ENCODE peak calls at places on chromosomes 5 and 9, in ten cellular contexts. One of them, this sample, is unnamed.

GRCh38 chr5:150377964-150378694 is 20.6 kb downstream of the TCOF1 start:
- DNase-seq in colonic mucosa: no peak
- DNase-seq in AG10803: peak
- DNase-seq in fibroblast of the aortic adventitia: peak
- DNase-seq in left ventricle myocardium inferior: no peak
- DNase-seq in BJ: peak
- DNase-seq in dorsolateral prefrontal cortex: no peak
- DNase-seq in Peyer's patch: no peak
- DNase-seq in lower lobe of right lung: no peak
- DNase-seq in heart right ventricle: no peak
- DNase-seq in this sample: peak

GRCh38 chr9:101399641-101399965 is 952 bp downstream of the ZNF189 start:
- DNase-seq in colonic mucosa: no peak
- DNase-seq in AG10803: no peak
- DNase-seq in fibroblast of the aortic adventitia: no peak
- DNase-seq in left ventricle myocardium inferior: no peak
- DNase-seq in BJ: no peak
- DNase-seq in dorsolateral prefrontal cortex: no peak
- DNase-seq in Peyer's patch: no peak
- DNase-seq in lower lobe of right lung: no peak
- DNase-seq in heart right ventricle: no peak
- DNase-seq in this sample: peak

GRCh38 chr9:121896545-121896943 is 196.6 kb downstream of the TTLL11 start:
- DNase-seq in colonic mucosa: no peak
- DNase-seq in AG10803: no peak
- DNase-seq in fibroblast of the aortic adventitia: no peak
- DNase-seq in left ventricle myocardium inferior: no peak
- DNase-seq in BJ: no peak
- DNase-seq in dorsolateral prefrontal cortex: no peak
- DNase-seq in Peyer's patch: no peak
- DNase-seq in lower lobe of right lung: no peak
- DNase-seq in heart right ventricle: no peak
- DNase-seq in this sample: peak

GRCh38 chr9:16612627-16613026 is 257.8 kb downstream of the BNC2 start:
- DNase-seq in colonic mucosa: no peak
- DNase-seq in AG10803: peak
- DNase-seq in fibroblast of the aortic adventitia: no peak
- DNase-seq in left ventricle myocardium inferior: no peak
- DNase-seq in BJ: no peak
- DNase-seq in dorsolateral prefrontal cortex: no peak
- DNase-seq in Peyer's patch: no peak
- DNase-seq in lower lobe of right lung: no peak
- DNase-seq in heart right ventricle: no peak
- DNase-seq in this sample: peak

GRCh38 chr5:175746851-175747250 is 89.0 kb downstream of the HRH2 start:
- DNase-seq in colonic mucosa: no peak
- DNase-seq in AG10803: no peak
- DNase-seq in fibroblast of the aortic adventitia: no peak
- DNase-seq in left ventricle myocardium inferior: no peak
- DNase-seq in BJ: no peak
- DNase-seq in dorsolateral prefrontal cortex: no peak
- DNase-seq in Peyer's patch: no peak
- DNase-seq in lower lobe of right lung: no peak
- DNase-seq in heart right ventricle: no peak
- DNase-seq in this sample: peak

GRCh38 chr9:69829484-69829883 is 8.9 kb downstream of the CFAP95 start:
- DNase-seq in colonic mucosa: no peak
- DNase-seq in AG10803: no peak
- DNase-seq in fibroblast of the aortic adventitia: no peak
- DNase-seq in left ventricle myocardium inferior: no peak
- DNase-seq in BJ: no peak
- DNase-seq in dorsolateral prefrontal cortex: no peak
- DNase-seq in Peyer's patch: no peak
- DNase-seq in lower lobe of right lung: no peak
- DNase-seq in heart right ventricle: no peak
- DNase-seq in this sample: no peak

GRCh38 chr5:62457071-62457470 is 44.5 kb downstream of the IPO11 start:
- DNase-seq in colonic mucosa: no peak
- DNase-seq in AG10803: peak
- DNase-seq in fibroblast of the aortic adventitia: peak
- DNase-seq in left ventricle myocardium inferior: no peak
- DNase-seq in BJ: no peak
- DNase-seq in dorsolateral prefrontal cortex: no peak
- DNase-seq in Peyer's patch: no peak
- DNase-seq in lower lobe of right lung: no peak
- DNase-seq in heart right ventricle: no peak
- DNase-seq in this sample: peak

GRCh38 chr9:21551401-21551800 is 69.3 kb upstream of the IFNE start:
- DNase-seq in colonic mucosa: no peak
- DNase-seq in AG10803: no peak
- DNase-seq in fibroblast of the aortic adventitia: peak
- DNase-seq in left ventricle myocardium inferior: no peak
- DNase-seq in BJ: no peak
- DNase-seq in dorsolateral prefrontal cortex: no peak
- DNase-seq in Peyer's patch: no peak
- DNase-seq in lower lobe of right lung: no peak
- DNase-seq in heart right ventricle: no peak
- DNase-seq in this sample: no peak

GRCh38 chr5:169027456-169028118 is 273.4 kb downstream of the SLIT3 start:
- DNase-seq in colonic mucosa: no peak
- DNase-seq in AG10803: no peak
- DNase-seq in fibroblast of the aortic adventitia: no peak
- DNase-seq in left ventricle myocardium inferior: no peak
- DNase-seq in BJ: no peak
- DNase-seq in dorsolateral prefrontal cortex: no peak
- DNase-seq in Peyer's patch: no peak
- DNase-seq in lower lobe of right lung: peak
- DNase-seq in heart right ventricle: no peak
- DNase-seq in this sample: no peak

GRCh38 chr5:110734101-110734500 is 4.7 kb upstream of the SLC25A46 start:
- DNase-seq in colonic mucosa: no peak
- DNase-seq in AG10803: no peak
- DNase-seq in fibroblast of the aortic adventitia: no peak
- DNase-seq in left ventricle myocardium inferior: no peak
- DNase-seq in BJ: no peak
- DNase-seq in dorsolateral prefrontal cortex: no peak
- DNase-seq in Peyer's patch: no peak
- DNase-seq in lower lobe of right lung: no peak
- DNase-seq in heart right ventricle: no peak
- DNase-seq in this sample: no peak

DNA sequence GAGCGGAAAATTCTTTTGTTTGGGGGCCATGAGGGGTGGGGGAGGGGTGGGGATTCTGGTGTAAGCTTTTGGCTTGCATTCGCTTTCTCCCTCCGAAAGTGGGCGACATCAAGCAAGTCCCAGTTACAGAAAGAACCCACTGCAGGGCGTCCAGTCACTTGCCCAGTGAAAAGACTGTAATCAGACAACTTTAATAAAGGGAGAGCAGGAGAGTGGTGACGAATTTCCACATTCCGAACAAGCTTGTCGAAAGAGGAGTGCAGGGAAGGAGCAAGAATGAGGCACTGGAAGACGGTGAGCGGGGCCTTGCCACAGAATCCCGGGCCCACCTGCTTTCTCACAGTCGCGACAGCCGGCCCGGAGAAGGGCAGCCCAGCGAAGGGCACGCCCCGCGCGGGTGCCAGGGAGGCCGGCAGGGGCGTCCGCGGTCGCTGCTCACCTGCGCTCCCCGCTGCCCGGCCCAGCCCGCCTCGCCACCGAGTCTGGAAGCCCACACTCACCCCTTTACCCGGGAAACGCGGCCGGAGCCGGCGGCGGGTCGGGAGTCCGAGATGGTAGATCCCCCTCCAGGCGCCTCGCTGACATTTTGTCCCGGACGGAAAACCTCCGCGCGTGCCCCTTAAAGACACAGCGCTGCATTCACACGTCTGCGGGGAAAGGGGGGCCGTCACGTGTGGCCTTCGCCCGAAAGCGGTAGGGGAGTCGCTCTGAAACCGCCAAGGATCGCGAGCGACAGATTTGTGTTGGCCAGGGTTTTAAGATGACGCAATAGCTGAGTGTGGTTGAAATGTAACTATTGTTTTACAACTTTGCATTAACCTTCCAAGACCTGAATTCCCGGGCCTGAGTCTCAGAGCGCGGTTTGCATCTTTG is at the start of gene ZBED3:
- DNase-seq in colonic mucosa: peak
- DNase-seq in AG10803: peak
- DNase-seq in fibroblast of the aortic adventitia: peak
- DNase-seq in left ventricle myocardium inferior: peak
- DNase-seq in BJ: peak
- DNase-seq in dorsolateral prefrontal cortex: peak
- DNase-seq in Peyer's patch: peak
- DNase-seq in lower lobe of right lung: peak
- DNase-seq in heart right ventricle: peak
- DNase-seq in this sample: peak
- TF ChIP-seq CTCF in colonic mucosa: no peak
- TF ChIP-seq CTCF in AG10803: peak
- TF ChIP-seq CTCF in fibroblast of the aortic adventitia: peak
- TF ChIP-seq CTCF in left ventricle myocardium inferior: peak
- TF ChIP-seq CTCF in BJ: peak
- TF ChIP-seq CTCF in dorsolateral prefrontal cortex: peak
- TF ChIP-seq CTCF in Peyer's patch: peak
- TF ChIP-seq CTCF in lower lobe of right lung: no peak
- TF ChIP-seq CTCF in heart right ventricle: no peak
- TF ChIP-seq CTCF in this sample: peak

GRCh38 chr9:88076286-88077070 is 61.8 kb downstream of the SPATA31C2 start:
- DNase-seq in colonic mucosa: peak
- DNase-seq in AG10803: peak
- DNase-seq in fibroblast of the aortic adventitia: peak
- DNase-seq in left ventricle myocardium inferior: peak
- DNase-seq in BJ: no peak
- DNase-seq in dorsolateral prefrontal cortex: peak
- DNase-seq in Peyer's patch: peak
- DNase-seq in lower lobe of right lung: peak
- DNase-seq in heart right ventricle: peak
- DNase-seq in this sample: peak
- H3K4me3 ChIP-seq in colonic mucosa: peak
- H3K4me3 ChIP-seq in AG10803: peak
- H3K4me3 ChIP-seq in fibroblast of the aortic adventitia: peak
- H3K4me3 ChIP-seq in left ventricle myocardium inferior: peak
- H3K4me3 ChIP-seq in BJ: peak
- H3K4me3 ChIP-seq in dorsolateral prefrontal cortex: peak
- H3K4me3 ChIP-seq in Peyer's patch: peak
- H3K4me3 ChIP-seq in lower lobe of right lung: peak
- H3K4me3 ChIP-seq in heart right ventricle: peak
- H3K4me3 ChIP-seq in this sample: peak

GRCh38 chr5:72818866-72819534 is 2.5 kb downstream of the TNPO1 start:
- DNase-seq in colonic mucosa: peak
- DNase-seq in AG10803: peak
- DNase-seq in fibroblast of the aortic adventitia: peak
- DNase-seq in left ventricle myocardium inferior: peak
- DNase-seq in BJ: no peak
- DNase-seq in dorsolateral prefrontal cortex: peak
- DNase-seq in Peyer's patch: peak
- DNase-seq in lower lobe of right lung: peak
- DNase-seq in heart right ventricle: peak
- DNase-seq in this sample: peak

GRCh38 chr5:72817639-72818266 is 1.3 kb downstream of the TNPO1 start:
- DNase-seq in colonic mucosa: no peak
- DNase-seq in AG10803: no peak
- DNase-seq in fibroblast of the aortic adventitia: peak
- DNase-seq in left ventricle myocardium inferior: no peak
- DNase-seq in BJ: no peak
- DNase-seq in dorsolateral prefrontal cortex: no peak
- DNase-seq in Peyer's patch: no peak
- DNase-seq in lower lobe of right lung: no peak
- DNase-seq in heart right ventricle: no peak
- DNase-seq in this sample: peak

GRCh38 chr5:72816297-72817075 is at the start of gene TNPO1:
- DNase-seq in colonic mucosa: peak
- DNase-seq in AG10803: peak
- DNase-seq in fibroblast of the aortic adventitia: peak
- DNase-seq in left ventricle myocardium inferior: peak
- DNase-seq in BJ: peak
- DNase-seq in dorsolateral prefrontal cortex: peak
- DNase-seq in Peyer's patch: peak
- DNase-seq in lower lobe of right lung: peak
- DNase-seq in heart right ventricle: peak
- DNase-seq in this sample: peak

GRCh38 chr5:72817076-72817476 is 615 bp downstream of the TNPO1 start:
- DNase-seq in colonic mucosa: peak
- DNase-seq in AG10803: peak
- DNase-seq in fibroblast of the aortic adventitia: peak
- DNase-seq in left ventricle myocardium inferior: peak
- DNase-seq in BJ: no peak
- DNase-seq in dorsolateral prefrontal cortex: peak
- DNase-seq in Peyer's patch: peak
- DNase-seq in lower lobe of right lung: peak
- DNase-seq in heart right ventricle: peak
- DNase-seq in this sample: peak

DNA sequence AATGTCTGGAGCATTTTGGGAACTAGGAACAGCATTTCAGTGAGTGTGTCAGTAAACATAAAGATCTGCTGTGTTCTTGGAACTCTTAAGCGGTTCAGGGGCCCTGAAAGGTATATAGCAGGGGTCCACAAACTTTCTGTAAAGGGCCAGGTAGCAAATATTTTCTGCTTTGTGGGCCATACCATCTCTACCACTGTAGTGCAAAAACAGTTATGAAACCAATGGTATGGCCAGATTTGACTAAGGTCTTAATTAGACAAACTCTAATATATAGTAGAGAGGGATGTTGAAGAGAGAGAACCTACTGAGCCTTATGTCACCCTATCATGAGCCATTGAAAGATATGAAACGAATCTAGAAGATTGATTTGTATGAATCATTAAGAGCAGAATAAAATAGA is 5.3 kb downstream of the TNPO1 start:
- DNase-seq in colonic mucosa: no peak
- DNase-seq in AG10803: no peak
- DNase-seq in fibroblast of the aortic adventitia: no peak
- DNase-seq in left ventricle myocardium inferior: no peak
- DNase-seq in BJ: no peak
- DNase-seq in dorsolateral prefrontal cortex: no peak
- DNase-seq in Peyer's patch: no peak
- DNase-seq in lower lobe of right lung: no peak
- DNase-seq in heart right ventricle: no peak
- DNase-seq in this sample: no peak
- TF ChIP-seq CTCF in colonic mucosa: no peak
- TF ChIP-seq CTCF in AG10803: no peak
- TF ChIP-seq CTCF in fibroblast of the aortic adventitia: no peak
- TF ChIP-seq CTCF in left ventricle myocardium inferior: no peak
- TF ChIP-seq CTCF in BJ: no peak
- TF ChIP-seq CTCF in dorsolateral prefrontal cortex: no peak
- TF ChIP-seq CTCF in Peyer's patch: no peak
- TF ChIP-seq CTCF in lower lobe of right lung: no peak
- TF ChIP-seq CTCF in heart right ventricle: no peak
- TF ChIP-seq CTCF in this sample: no peak

DNA sequence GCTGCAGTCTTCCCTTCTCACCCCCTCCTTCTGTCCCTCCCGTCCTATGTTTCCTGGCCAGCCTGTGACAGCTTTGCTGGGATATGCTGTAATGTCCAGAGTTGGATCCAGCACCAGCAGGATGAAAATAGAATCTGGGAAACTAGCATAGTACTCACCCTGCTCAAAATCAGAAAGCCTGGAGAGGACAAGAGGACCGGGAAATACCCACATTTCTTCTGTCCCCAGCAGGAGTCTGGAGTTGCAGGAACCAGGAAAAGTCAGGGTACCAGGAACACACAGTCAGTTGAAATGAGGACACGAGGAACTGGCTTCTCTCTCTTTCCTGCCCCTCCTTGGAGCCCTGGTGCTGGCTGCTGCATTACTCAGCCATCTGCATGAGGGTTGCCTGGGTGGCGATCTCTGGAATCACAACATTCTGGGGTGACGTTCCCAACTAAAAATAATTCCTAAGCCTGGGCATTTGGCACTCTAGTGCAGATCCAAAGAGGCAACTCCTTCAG is 59.6 kb upstream of the NFIL3 start:
- DNase-seq in colonic mucosa: no peak
- DNase-seq in AG10803: peak
- DNase-seq in fibroblast of the aortic adventitia: peak
- DNase-seq in left ventricle myocardium inferior: no peak
- DNase-seq in BJ: no peak
- DNase-seq in dorsolateral prefrontal cortex: peak
- DNase-seq in Peyer's patch: no peak
- DNase-seq in lower lobe of right lung: no peak
- DNase-seq in heart right ventricle: peak
- DNase-seq in this sample: peak
- H3K4me3 ChIP-seq in colonic mucosa: no peak
- H3K4me3 ChIP-seq in AG10803: peak
- H3K4me3 ChIP-seq in fibroblast of the aortic adventitia: no peak
- H3K4me3 ChIP-seq in left ventricle myocardium inferior: peak
- H3K4me3 ChIP-seq in BJ: no peak
- H3K4me3 ChIP-seq in dorsolateral prefrontal cortex: no peak
- H3K4me3 ChIP-seq in Peyer's patch: no peak
- H3K4me3 ChIP-seq in lower lobe of right lung: no peak
- H3K4me3 ChIP-seq in heart right ventricle: no peak
- H3K4me3 ChIP-seq in this sample: no peak